ENCODE peak calls at places on chromosomes 7 and 10, in eight cellular contexts. One of them, this sample, is unnamed.

GRCh38 chr7:54546986-54547314 is 4.8 kb downstream of the VSTM2A start:
- DNase-seq in adrenal gland: no peak
- DNase-seq in effector memory CD4-positive, alpha-beta T cell: no peak
- DNase-seq in tibial nerve: no peak
- DNase-seq in tibial artery: no peak
- DNase-seq in colonic mucosa: no peak
- DNase-seq in heart right ventricle: no peak
- DNase-seq in fibroblast of lung: no peak
- DNase-seq in this sample: no peak

GRCh38 chr10:14653271-14654161 is 121.2 kb downstream of the FAM107B start:
- DNase-seq in colonic mucosa: peak; percentile 22
- DNase-seq in tibial artery: no peak
- DNase-seq in adrenal gland: peak; percentile 54
- DNase-seq in fibroblast of lung: peak; percentile 77
- DNase-seq in tibial nerve: no peak
- DNase-seq in heart right ventricle: peak; percentile 28
- DNase-seq in effector memory CD4-positive, alpha-beta T cell: no peak
- DNase-seq in this sample: no peak

GRCh38 chr10:102186128-102186527 is 33.9 kb downstream of the NOLC1 start:
- DNase-seq in fibroblast of lung: no peak
- DNase-seq in tibial artery: no peak
- DNase-seq in tibial nerve: no peak
- DNase-seq in heart right ventricle: no peak
- DNase-seq in colonic mucosa: no peak
- DNase-seq in effector memory CD4-positive, alpha-beta T cell: no peak
- DNase-seq in adrenal gland: no peak
- DNase-seq in this sample: no peak

GRCh38 chr7:81776159-81776558 is 6.3 kb upstream of the HGF start:
- DNase-seq in colonic mucosa: no peak
- DNase-seq in fibroblast of lung: peak; percentile 39
- DNase-seq in tibial artery: no peak
- DNase-seq in adrenal gland: no peak
- DNase-seq in tibial nerve: no peak
- DNase-seq in effector memory CD4-positive, alpha-beta T cell: no peak
- DNase-seq in heart right ventricle: no peak
- DNase-seq in this sample: no peak

GRCh38 chr7:131096267-131096927 is 231.3 kb upstream of the MKLN1 start:
- DNase-seq in tibial artery: no peak
- DNase-seq in tibial nerve: no peak
- DNase-seq in colonic mucosa: no peak
- DNase-seq in effector memory CD4-positive, alpha-beta T cell: no peak
- DNase-seq in fibroblast of lung: no peak
- DNase-seq in adrenal gland: no peak
- DNase-seq in heart right ventricle: no peak
- DNase-seq in this sample: no peak

GRCh38 chr10:72087969-72088878 is at the start of gene SPOCK2:
- DNase-seq in tibial nerve: no peak
- DNase-seq in heart right ventricle: no peak
- DNase-seq in tibial artery: no peak
- DNase-seq in fibroblast of lung: no peak
- DNase-seq in adrenal gland: no peak
- DNase-seq in colonic mucosa: no peak
- DNase-seq in effector memory CD4-positive, alpha-beta T cell: peak; percentile 78
- DNase-seq in this sample: no peak

GRCh38 chr7:20064974-20065862 is 152.0 kb downstream of the MACC1 start:
- DNase-seq in tibial artery: no peak
- DNase-seq in adrenal gland: no peak
- DNase-seq in fibroblast of lung: peak; percentile 98
- DNase-seq in colonic mucosa: no peak
- DNase-seq in effector memory CD4-positive, alpha-beta T cell: no peak
- DNase-seq in heart right ventricle: no peak
- DNase-seq in tibial nerve: no peak
- DNase-seq in this sample: peak; percentile 61

GRCh38 chr10:63977329-63977923 is 456.2 kb downstream of the REEP3 start:
- DNase-seq in effector memory CD4-positive, alpha-beta T cell: no peak
- DNase-seq in colonic mucosa: peak; percentile 37
- DNase-seq in heart right ventricle: peak; percentile 13
- DNase-seq in fibroblast of lung: no peak
- DNase-seq in tibial artery: no peak
- DNase-seq in adrenal gland: peak; percentile 42
- DNase-seq in tibial nerve: no peak
- DNase-seq in this sample: peak; percentile 51

GRCh38 chr7:55193245-55193644 is 171.9 kb upstream of the LANCL2 start:
- DNase-seq in tibial nerve: no peak
- DNase-seq in fibroblast of lung: peak; percentile 22
- DNase-seq in heart right ventricle: no peak
- DNase-seq in effector memory CD4-positive, alpha-beta T cell: no peak
- DNase-seq in tibial artery: no peak
- DNase-seq in colonic mucosa: no peak
- DNase-seq in adrenal gland: no peak
- DNase-seq in this sample: no peak

GRCh38 chr10:61125560-61126250 is 181.7 kb upstream of the RHOBTB1 start:
- DNase-seq in tibial nerve: no peak
- DNase-seq in effector memory CD4-positive, alpha-beta T cell: no peak
- DNase-seq in fibroblast of lung: no peak
- DNase-seq in tibial artery: no peak
- DNase-seq in colonic mucosa: no peak
- DNase-seq in adrenal gland: no peak
- DNase-seq in heart right ventricle: no peak
- DNase-seq in this sample: no peak

GRCh38 chr10:61323757-61324156 is 129.4 kb downstream of the TMEM26 start:
- DNase-seq in tibial artery: no peak
- DNase-seq in heart right ventricle: no peak
- DNase-seq in effector memory CD4-positive, alpha-beta T cell: no peak
- DNase-seq in fibroblast of lung: no peak
- DNase-seq in colonic mucosa: no peak
- DNase-seq in adrenal gland: no peak
- DNase-seq in tibial nerve: no peak
- DNase-seq in this sample: no peak

GRCh38 chr10:110746254-110746826 is 102.2 kb downstream of the RBM20 start:
- DNase-seq in tibial artery: peak; percentile 74
- DNase-seq in tibial nerve: no peak
- DNase-seq in effector memory CD4-positive, alpha-beta T cell: no peak
- DNase-seq in fibroblast of lung: peak; percentile 56
- DNase-seq in heart right ventricle: peak; percentile 66
- DNase-seq in adrenal gland: peak; percentile 66
- DNase-seq in colonic mucosa: peak; percentile 75
- DNase-seq in this sample: peak; percentile 81

GRCh38 chr7:33893377-33893776 is 12.0 kb upstream of the BMPER start:
- DNase-seq in heart right ventricle: no peak
- DNase-seq in tibial artery: no peak
- DNase-seq in fibroblast of lung: no peak
- DNase-seq in colonic mucosa: no peak
- DNase-seq in adrenal gland: no peak
- DNase-seq in effector memory CD4-positive, alpha-beta T cell: no peak
- DNase-seq in tibial nerve: no peak
- DNase-seq in this sample: no peak

GRCh38 chr7:149635561-149636329 is 137.6 kb downstream of the ZNF467 start:
- DNase-seq in adrenal gland: no peak
- DNase-seq in colonic mucosa: no peak
- DNase-seq in effector memory CD4-positive, alpha-beta T cell: no peak
- DNase-seq in fibroblast of lung: no peak
- DNase-seq in tibial nerve: no peak
- DNase-seq in tibial artery: no peak
- DNase-seq in heart right ventricle: no peak
- DNase-seq in this sample: no peak

GRCh38 chr10:58240531-58240930 is 27.2 kb downstream of the IPMK start:
- DNase-seq in fibroblast of lung: peak; percentile 70
- DNase-seq in tibial nerve: no peak
- DNase-seq in effector memory CD4-positive, alpha-beta T cell: no peak
- DNase-seq in heart right ventricle: no peak
- DNase-seq in colonic mucosa: no peak
- DNase-seq in tibial artery: no peak
- DNase-seq in adrenal gland: no peak
- DNase-seq in this sample: no peak

GRCh38 chr10:119640384-119640783 is 10.8 kb upstream of the BAG3 start:
- DNase-seq in effector memory CD4-positive, alpha-beta T cell: no peak
- DNase-seq in colonic mucosa: no peak
- DNase-seq in fibroblast of lung: no peak
- DNase-seq in adrenal gland: no peak
- DNase-seq in tibial nerve: no peak
- DNase-seq in heart right ventricle: no peak
- DNase-seq in tibial artery: no peak
- DNase-seq in this sample: no peak

GRCh38 chr7:5743803-5744202 is 37.7 kb downstream of the RNF216 start:
- DNase-seq in tibial nerve: no peak
- DNase-seq in effector memory CD4-positive, alpha-beta T cell: no peak
- DNase-seq in fibroblast of lung: no peak
- DNase-seq in tibial artery: no peak
- DNase-seq in colonic mucosa: no peak
- DNase-seq in adrenal gland: no peak
- DNase-seq in heart right ventricle: no peak
- DNase-seq in this sample: no peak

GRCh38 chr7:132117636-132118035 is 458.6 kb downstream of the PLXNA4 start:
- DNase-seq in effector memory CD4-positive, alpha-beta T cell: no peak
- DNase-seq in tibial artery: no peak
- DNase-seq in tibial nerve: no peak
- DNase-seq in heart right ventricle: no peak
- DNase-seq in adrenal gland: no peak
- DNase-seq in colonic mucosa: no peak
- DNase-seq in fibroblast of lung: no peak
- DNase-seq in this sample: no peak

GRCh38 chr7:150734293-150734692 is 2.9 kb upstream of the GIMAP5 start:
- DNase-seq in heart right ventricle: no peak
- DNase-seq in effector memory CD4-positive, alpha-beta T cell: no peak
- DNase-seq in tibial nerve: no peak
- DNase-seq in fibroblast of lung: no peak
- DNase-seq in tibial artery: no peak
- DNase-seq in adrenal gland: no peak
- DNase-seq in colonic mucosa: no peak
- DNase-seq in this sample: no peak

GRCh38 chr10:131948501-131948900 is 33.2 kb downstream of the BNIP3 start:
- DNase-seq in tibial nerve: no peak
- DNase-seq in tibial artery: peak; percentile 53
- DNase-seq in effector memory CD4-positive, alpha-beta T cell: no peak
- DNase-seq in colonic mucosa: no peak
- DNase-seq in adrenal gland: no peak
- DNase-seq in fibroblast of lung: no peak
- DNase-seq in heart right ventricle: no peak
- DNase-seq in this sample: no peak

GRCh38 chr7:47638679-47639306 is 56.9 kb upstream of the TNS3 start:
- DNase-seq in heart right ventricle: no peak
- DNase-seq in tibial nerve: no peak
- DNase-seq in fibroblast of lung: peak; percentile 80
- DNase-seq in adrenal gland: no peak
- DNase-seq in tibial artery: peak; percentile 89
- DNase-seq in effector memory CD4-positive, alpha-beta T cell: no peak
- DNase-seq in colonic mucosa: peak; percentile 50
- DNase-seq in this sample: peak; percentile 72

DNA sequence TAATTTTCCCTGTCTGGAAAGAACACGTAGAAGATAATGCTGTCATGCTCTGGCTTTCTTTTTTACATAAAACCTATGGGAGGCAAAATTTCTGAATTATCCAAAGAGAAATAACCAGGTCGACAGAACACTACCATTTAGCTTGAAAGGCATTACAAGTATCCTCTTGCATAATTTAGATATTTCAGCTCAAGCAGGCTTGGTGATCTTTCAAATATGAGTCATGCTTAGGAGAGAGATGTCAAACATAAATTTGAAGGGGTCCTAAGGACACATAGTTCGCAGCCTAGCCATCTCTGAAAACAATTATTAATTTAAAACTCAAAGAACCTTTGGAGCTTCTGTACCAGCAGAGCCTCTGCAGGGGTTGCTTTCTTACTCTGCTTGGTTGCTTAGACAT is 100.9 kb downstream of the FAS start:
- DNase-seq in tibial artery: no peak
- DNase-seq in adrenal gland: no peak
- DNase-seq in effector memory CD4-positive, alpha-beta T cell: no peak
- DNase-seq in fibroblast of lung: peak; percentile 24
- DNase-seq in colonic mucosa: no peak
- DNase-seq in heart right ventricle: no peak
- DNase-seq in tibial nerve: no peak
- DNase-seq in this sample: no peak
- H3K36me3 ChIP-seq in tibial artery: no peaks in the 10 kb centered on the region
- H3K36me3 ChIP-seq in adrenal gland: no peaks in the 10 kb centered on the region
- H3K36me3 ChIP-seq in effector memory CD4-positive, alpha-beta T cell: no peaks in the 10 kb centered on the region
- H3K36me3 ChIP-seq in fibroblast of lung: no peaks in the 10 kb centered on the region
- H3K36me3 ChIP-seq in colonic mucosa: no peaks in the 10 kb centered on the region
- H3K36me3 ChIP-seq in heart right ventricle: no peaks in the 10 kb centered on the region
- H3K36me3 ChIP-seq in tibial nerve: no peaks in the 10 kb centered on the region
- H3K36me3 ChIP-seq in this sample: no peaks in the 10 kb centered on the region

DNA sequence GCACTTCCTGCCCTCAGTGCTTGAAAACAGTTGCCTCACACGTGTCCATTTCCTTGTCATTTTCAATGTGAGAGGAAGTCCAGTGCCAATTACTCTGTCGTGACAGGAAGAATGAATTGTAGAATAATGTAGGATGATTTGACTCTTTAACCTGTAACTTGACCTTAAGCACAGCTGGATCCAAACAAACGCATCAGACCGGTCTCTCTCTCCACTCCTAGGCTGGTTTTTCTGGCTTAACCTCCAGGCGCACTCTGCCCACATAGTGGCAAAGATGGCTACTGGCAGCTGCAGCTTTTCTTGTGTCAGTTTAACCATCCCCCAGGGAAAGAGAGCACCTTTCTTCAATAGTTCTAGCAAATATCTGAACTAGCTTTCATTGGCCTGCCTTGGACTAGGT is 29.4 kb upstream of the PNLIPRP3 start:
- DNase-seq in adrenal gland: no peak
- DNase-seq in fibroblast of lung: no peak
- DNase-seq in tibial artery: no peak
- DNase-seq in heart right ventricle: no peak
- DNase-seq in colonic mucosa: no peak
- DNase-seq in effector memory CD4-positive, alpha-beta T cell: no peak
- DNase-seq in tibial nerve: no peak
- DNase-seq in this sample: no peak
- H3K36me3 ChIP-seq in adrenal gland: no peaks in the 10 kb centered on the region
- H3K36me3 ChIP-seq in fibroblast of lung: no peaks in the 10 kb centered on the region
- H3K36me3 ChIP-seq in tibial artery: no peaks in the 10 kb centered on the region
- H3K36me3 ChIP-seq in heart right ventricle: no peaks in the 10 kb centered on the region
- H3K36me3 ChIP-seq in colonic mucosa: no peaks in the 10 kb centered on the region
- H3K36me3 ChIP-seq in effector memory CD4-positive, alpha-beta T cell: no peaks in the 10 kb centered on the region
- H3K36me3 ChIP-seq in tibial nerve: no peaks in the 10 kb centered on the region
- H3K36me3 ChIP-seq in this sample: no peaks in the 10 kb centered on the region

GRCh38 chr10:8206882-8207281 is 152.4 kb downstream of the GATA3 start:
- DNase-seq in tibial nerve: no peak
- DNase-seq in tibial artery: no peak
- DNase-seq in colonic mucosa: no peak
- DNase-seq in heart right ventricle: no peak
- DNase-seq in fibroblast of lung: no peak
- DNase-seq in adrenal gland: no peak
- DNase-seq in effector memory CD4-positive, alpha-beta T cell: no peak
- DNase-seq in this sample: no peak
- H3K36me3 ChIP-seq in tibial nerve: no peaks in the 10 kb centered on the region
- H3K36me3 ChIP-seq in tibial artery: no peaks in the 10 kb centered on the region
- H3K36me3 ChIP-seq in colonic mucosa: no peaks in the 10 kb centered on the region
- H3K36me3 ChIP-seq in heart right ventricle: no peaks in the 10 kb centered on the region
- H3K36me3 ChIP-seq in fibroblast of lung: no peaks in the 10 kb centered on the region
- H3K36me3 ChIP-seq in adrenal gland: no peaks in the 10 kb centered on the region
- H3K36me3 ChIP-seq in effector memory CD4-positive, alpha-beta T cell: no peaks in the 10 kb centered on the region
- H3K36me3 ChIP-seq in this sample: no peaks in the 10 kb centered on the region

DNA sequence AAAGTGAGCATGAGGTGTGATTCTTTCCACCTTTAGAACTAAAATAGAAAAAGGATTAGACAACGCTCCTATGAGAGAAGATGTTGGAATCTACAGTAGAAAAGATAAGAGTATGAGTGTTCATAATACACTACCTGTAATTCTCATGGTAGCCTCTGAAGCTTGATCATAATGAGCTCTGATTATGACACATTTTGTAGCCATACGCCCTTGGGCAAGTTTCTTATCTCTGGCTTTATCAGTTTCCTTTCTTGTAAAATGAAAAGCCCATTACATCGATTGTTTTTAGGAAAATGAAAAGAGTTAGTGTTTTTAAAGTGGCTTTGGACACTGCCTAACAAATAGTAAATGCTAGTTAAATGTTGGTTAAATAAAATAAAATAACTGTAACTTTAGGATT is 22.4 kb upstream of the PRSS58 start:
- DNase-seq in fibroblast of lung: no peak
- DNase-seq in effector memory CD4-positive, alpha-beta T cell: no peak
- DNase-seq in tibial nerve: no peak
- DNase-seq in adrenal gland: no peak
- DNase-seq in heart right ventricle: no peak
- DNase-seq in tibial artery: no peak
- DNase-seq in colonic mucosa: no peak
- DNase-seq in this sample: no peak
- H3K36me3 ChIP-seq in fibroblast of lung: no peaks in the 10 kb centered on the region
- H3K36me3 ChIP-seq in effector memory CD4-positive, alpha-beta T cell: no peaks in the 10 kb centered on the region
- H3K36me3 ChIP-seq in tibial nerve: no peaks in the 10 kb centered on the region
- H3K36me3 ChIP-seq in adrenal gland: no peaks in the 10 kb centered on the region
- H3K36me3 ChIP-seq in heart right ventricle: no peaks in the 10 kb centered on the region
- H3K36me3 ChIP-seq in tibial artery: no peaks in the 10 kb centered on the region
- H3K36me3 ChIP-seq in colonic mucosa: no peaks in the 10 kb centered on the region
- H3K36me3 ChIP-seq in this sample: no peaks in the 10 kb centered on the region

This sample was measured in cardiac muscle cell.